ENCODE peak calls at places on chromosomes 13 and 19, in nine cellular contexts. E is body of pancreas, S is testis, F is uterus, Y is adrenal gland, Z is HCT116, O is breast epithelium, Q is ovary, J is A549. P is an unnamed sample.

GRCh38 chr19:8477889-8478288 is 24.6 kb downstream of the PRAM1 start:
- DNase-seq in E (no peak), S (no peak), F (no peak), Y (no peak), Z (no peak), O (no peak), Q (no peak), J (no peak), P (no peak)

GRCh38 chr19:41031926-41032325 is 40.8 kb downstream of the CYP2B6 start:
- DNase-seq in E (no peak), S (no peak), F (no peak), Y (no peak), Z (no peak), O (peak; percentile 63), Q (no peak), J (no peak), P (no peak)

GRCh38 chr13:31175847-31176536 is 14.3 kb upstream of the HSPH1 start:
- DNase-seq in E (no peak), S (no peak), F (peak; percentile 21), Y (no peak), Z (no peak), O (no peak), Q (no peak), J (no peak), P (no peak)

GRCh38 chr19:29612801-29613595 is 6.9 kb downstream of the POP4 start:
- DNase-seq in E (no peak), S (peak; percentile 87), F (no peak), Y (no peak), Z (no peak), O (no peak), Q (no peak), J (no peak), P (no peak)

GRCh38 chr13:26872444-26873173 is 112.0 kb upstream of the GPR12 start:
- DNase-seq in E (peak; percentile 20), S (peak; percentile 88), F (no peak), Y (peak; percentile 82), Z (peak; percentile 24), O (no peak), Q (no peak), J (peak; percentile 8), P (peak; percentile 77)

GRCh38 chr13:98576215-98576945 is 527 bp downstream of the STK24 start:
- DNase-seq in E (peak; percentile 56), S (peak; percentile 55), F (peak; percentile 61), Y (no peak), Z (no peak), O (peak; percentile 50), Q (peak; percentile 71), J (no peak), P (peak; percentile 66)

GRCh38 chr13:56924401-56924800 is 216.3 kb upstream of the PRR20A start:
- DNase-seq in E (no peak), S (no peak), F (no peak), Y (no peak), Z (no peak), O (no peak), Q (no peak), J (no peak), P (no peak)

GRCh38 chr13:106533101-106533939 is 2.1 kb downstream of the EFNB2 start:
- DNase-seq in E (peak; percentile 85), S (peak; percentile 87), F (peak; percentile 80), Y (peak; percentile 90), Z (no peak), O (peak; percentile 61), Q (peak; percentile 86), J (peak; percentile 43), P (peak; percentile 83)

GRCh38 chr19:36257512-36257876 is 42.6 kb downstream of the ZNF146 start:
- DNase-seq in E (no peak), S (peak; percentile 53), F (no peak), Y (peak; percentile 61), Z (no peak), O (no peak), Q (no peak), J (no peak), P (peak; percentile 66)

GRCh38 chr13:99486996-99487395 is 14.3 kb upstream of the TM9SF2 start:
- DNase-seq in E (no peak), S (peak; percentile 59), F (no peak), Y (no peak), Z (no peak), O (no peak), Q (no peak), J (no peak), P (no peak)

GRCh38 chr19:1863638-1864479 is 480 bp upstream of the KLF16 start:
- DNase-seq in E (peak; percentile 84), S (peak; percentile 92), F (peak; percentile 88), Y (peak; percentile 92), Z (peak; percentile 85), O (peak; percentile 87), Q (peak; percentile 94), J (no peak), P (peak; percentile 93)

GRCh38 chr13:27334774-27335490 is 64.3 kb downstream of the RASL11A start:
- DNase-seq in E (no peak), S (no peak), F (no peak), Y (no peak), Z (no peak), O (no peak), Q (no peak), J (no peak), P (no peak)

GRCh38 chr19:1076951-1077350 is 10.0 kb downstream of the ARHGAP45 start:
- DNase-seq in E (no peak), S (no peak), F (no peak), Y (peak; percentile 77), Z (no peak), O (peak; percentile 71), Q (no peak), J (no peak), P (peak; percentile 88)

GRCh38 chr13:100124265-100124664 is 35.4 kb downstream of the PCCA start:
- DNase-seq in E (no peak), S (no peak), F (no peak), Y (no peak), Z (no peak), O (no peak), Q (no peak), J (no peak), P (no peak)

GRCh38 chr19:30209617-30210600 is 162.3 kb upstream of the ZNF536 start:
- DNase-seq in E (no peak), S (no peak), F (no peak), Y (peak; percentile 29), Z (no peak), O (no peak), Q (no peak), J (no peak), P (no peak)

GRCh38 chr19:42396248-42396541 is 6.1 kb upstream of the CNFN start:
- DNase-seq in E (no peak), S (no peak), F (no peak), Y (no peak), Z (no peak), O (no peak), Q (no peak), J (no peak), P (no peak)

GRCh38 chr13:102707465-102707864 is 12.6 kb upstream of the METTL21C start:
- DNase-seq in E (no peak), S (no peak), F (no peak), Y (no peak), Z (no peak), O (no peak), Q (no peak), J (peak; percentile 8), P (no peak)

GRCh38 chr13:49625392-49626137 is 2.7 kb upstream of the ARL11 start:
- DNase-seq in E (peak; percentile 45), S (no peak), F (no peak), Y (peak; percentile 97), Z (no peak), O (no peak), Q (peak; percentile 52), J (no peak), P (peak; percentile 56)

GRCh38 chr19:49503582-49503962 is 7.3 kb downstream of the RPS11 start:
- DNase-seq in E (no peak), S (no peak), F (no peak), Y (no peak), Z (no peak), O (no peak), Q (no peak), J (no peak), P (no peak)

GRCh38 chr13:51869921-51870320 is 8.2 kb downstream of the CCDC70 start:
- DNase-seq in E (no peak), S (no peak), F (no peak), Y (no peak), Z (no peak), O (no peak), Q (no peak), J (no peak), P (no peak)

GRCh38 chr19:11435833-11436313 is 438 bp downstream of the PRKCSH start:
- DNase-seq in E (peak; percentile 36), S (no peak), F (no peak), Y (no peak), Z (no peak), O (no peak), Q (no peak), J (no peak), P (no peak)
- H3K27ac ChIP-seq in E (peak overlapping the region; percentile 84), S (peak overlapping the region; percentile 22), F (peak overlapping the region; percentile 83), Y (no peak overlapping the region), Z (peak overlapping the region; percentile 70), O (peak overlapping the region; percentile 37), Q (peak overlapping the region; percentile 9), J (peak overlapping the region; percentile 90), P (peak overlapping the region; percentile 81)

DNA sequence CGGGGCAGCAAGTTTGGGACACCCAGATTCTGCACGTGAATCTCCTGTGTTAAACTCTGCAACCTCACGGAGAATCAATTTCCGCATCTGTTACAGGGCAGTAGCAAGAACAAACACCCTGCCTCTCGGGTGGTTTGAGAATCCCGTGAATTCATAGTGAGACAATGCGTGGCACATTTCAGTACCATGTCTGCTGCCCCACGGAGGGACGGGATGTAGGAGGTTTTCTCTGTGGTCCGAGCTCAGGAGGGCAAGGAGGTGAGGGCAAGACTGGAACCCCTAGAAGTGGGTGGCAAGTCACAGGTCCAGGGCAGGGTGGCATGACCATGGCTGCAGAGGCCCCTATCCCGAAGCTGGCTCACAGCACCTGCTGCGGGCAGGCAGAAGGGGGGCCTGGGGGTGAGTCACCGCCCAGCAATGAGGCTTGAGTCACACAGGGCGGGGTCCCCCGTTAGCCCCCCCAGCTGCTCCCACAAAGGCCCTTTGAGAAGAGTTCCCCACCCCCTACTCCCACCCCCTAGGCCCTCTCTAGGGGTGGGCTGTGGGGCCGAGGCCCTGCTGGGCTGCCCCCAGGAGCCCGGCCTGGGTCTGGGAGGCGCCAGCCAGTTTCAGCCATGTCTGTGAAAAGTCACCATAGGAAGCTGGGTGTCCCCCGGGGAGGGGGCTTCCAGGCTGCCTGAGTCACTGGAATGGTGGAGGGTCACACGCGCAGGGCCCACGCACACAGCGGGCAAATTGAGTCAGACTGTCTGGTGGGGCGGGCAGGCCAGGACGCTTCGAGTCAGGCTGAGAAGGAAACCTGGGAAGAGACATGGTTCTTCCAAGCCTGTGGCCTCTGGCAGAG is 25.8 kb upstream of the NANOS3 start:
- DNase-seq in E (peak; percentile 85), S (no peak), F (peak; percentile 92), Y (peak; percentile 94), Z (peak; percentile 89), O (peak; percentile 96), Q (peak; percentile 90), J (no peak), P (peak; percentile 86)
- TF ChIP-seq POLR2A in E (peak; percentile 61), S (no peak), F (peak; percentile 33), Y (peak; percentile 80), Z (no peak), O (peak; percentile 20), Q (no peak), J (no peak), P (peak; percentile 30)

GRCh38 chr19:12629215-12629614 is 18.5 kb downstream of the ZNF791 start:
- DNase-seq in E (no peak), S (no peak), F (no peak), Y (no peak), Z (no peak), O (no peak), Q (no peak), J (no peak), P (no peak)
- H3K4me3 ChIP-seq in E (no peak overlapping the region), S (no peak overlapping the region), F (no peak overlapping the region), Y (no peak overlapping the region), Z (no peak overlapping the region), O (no peak overlapping the region), Q (no peak overlapping the region), J (no peak overlapping the region), P (no peak overlapping the region)

GRCh38 chr13:114071441-114071840 is 61.0 kb downstream of the RASA3 start:
- DNase-seq in E (no peak), S (no peak), F (no peak), Y (no peak), Z (no peak), O (no peak), Q (no peak), J (no peak), P (no peak)
- H3K27ac ChIP-seq in E (no peak overlapping the region), S (no peak overlapping the region), F (no peak overlapping the region), Y (no peak overlapping the region), Z (no peak overlapping the region), O (no peak overlapping the region), Q (no peak overlapping the region), J (no peak overlapping the region), P (no peak overlapping the region)

P was measured in heart left ventricle.